ENCODE peak calls at places on chromosomes 12 and 14, in eight cellular contexts. T, I, B, E, Z, Y, S and F are unnamed samples.

GRCh38 chr14:92475451-92476187 is 38.0 kb upstream of the RIN3 start:
- DNase-seq in T (no peak), I (no peak), B (no peak), E (no peak), Z (no peak), Y (peak; percentile 78), S (no peak), F (no peak)

GRCh38 chr14:66624319-66624937 is 116.5 kb downstream of the GPHN start:
- DNase-seq in T (peak; percentile 38), I (peak; percentile 31), B (peak; percentile 11), E (peak; percentile 5), Z (peak; percentile 23), Y (peak; percentile 39), S (peak; percentile 37), F (no peak)

GRCh38 chr14:83816755-83817154 is 1713.2 kb upstream of the FLRT2 start:
- DNase-seq in T (peak; percentile 12), I (no peak), B (no peak), E (no peak), Z (no peak), Y (no peak), S (no peak), F (no peak)

GRCh38 chr12:123445388-123446344 is 9.2 kb upstream of the RILPL2 start:
- DNase-seq in T (no peak), I (no peak), B (no peak), E (no peak), Z (no peak), Y (peak; percentile 50), S (no peak), F (no peak)

GRCh38 chr12:77064891-77065360 is 443 bp downstream of the E2F7 start:
- DNase-seq in T (no peak), I (no peak), B (no peak), E (no peak), Z (no peak), Y (peak; percentile 21), S (peak; percentile 63), F (no peak)

GRCh38 chr12:96078281-96078761 is 42.9 kb upstream of the LTA4H start:
- DNase-seq in T (no peak), I (no peak), B (no peak), E (no peak), Z (no peak), Y (no peak), S (no peak), F (no peak)

GRCh38 chr12:122227341-122227740 is 1.5 kb upstream of the DIABLO start:
- DNase-seq in T (no peak), I (no peak), B (no peak), E (no peak), Z (peak; percentile 23), Y (no peak), S (no peak), F (peak; percentile 88)

GRCh38 chr14:38201137-38201828 is 6.4 kb upstream of the SSTR1 start:
- DNase-seq in T (no peak), I (no peak), B (no peak), E (no peak), Z (no peak), Y (no peak), S (no peak), F (no peak)

GRCh38 chr12:31008961-31009840 is 64.5 kb upstream of the DDX11 start:
- DNase-seq in T (no peak), I (no peak), B (no peak), E (no peak), Z (no peak), Y (no peak), S (no peak), F (no peak)

GRCh38 chr12:50925342-50925651 is 27.0 kb upstream of the HIGD1C start:
- DNase-seq in T (no peak), I (no peak), B (no peak), E (no peak), Z (no peak), Y (no peak), S (peak; percentile 59), F (no peak)

GRCh38 chr14:56590535-56590951 is 10.9 kb downstream of the TMEM260 start:
- DNase-seq in T (peak; percentile 31), I (no peak), B (no peak), E (no peak), Z (no peak), Y (no peak), S (no peak), F (no peak)

GRCh38 chr12:54935235-54935951 is 49.2 kb downstream of the TESPA1 start:
- DNase-seq in T (no peak), I (peak; percentile 28), B (no peak), E (peak; percentile 4), Z (peak; percentile 92), Y (no peak), S (peak; percentile 77), F (peak; percentile 7)

GRCh38 chr12:63919758-63920157 is 75.3 kb downstream of the SRGAP1 start:
- DNase-seq in T (no peak), I (no peak), B (no peak), E (no peak), Z (no peak), Y (no peak), S (no peak), F (no peak)

GRCh38 chr12:22529281-22530060 is 14.9 kb downstream of the C2CD5 start:
- DNase-seq in T (no peak), I (no peak), B (no peak), E (no peak), Z (peak; percentile 39), Y (no peak), S (peak; percentile 65), F (no peak)

GRCh38 chr14:32621585-32621984 is 292.5 kb downstream of the AKAP6 start:
- DNase-seq in T (no peak), I (no peak), B (no peak), E (no peak), Z (no peak), Y (no peak), S (no peak), F (no peak)

GRCh38 chr14:77746064-77746463 is 14.9 kb downstream of the SNW1 start:
- DNase-seq in T (no peak), I (no peak), B (no peak), E (no peak), Z (no peak), Y (no peak), S (no peak), F (no peak)

GRCh38 chr14:61218765-61219164 is 62.4 kb downstream of the TMEM30B start:
- DNase-seq in T (peak; percentile 16), I (no peak), B (no peak), E (no peak), Z (no peak), Y (peak; percentile 39), S (no peak), F (no peak)

GRCh38 chr14:33348510-33348909 is 409.8 kb downstream of the NPAS3 start:
- DNase-seq in T (no peak), I (no peak), B (no peak), E (no peak), Z (no peak), Y (no peak), S (no peak), F (no peak)

GRCh38 chr12:124625867-124626675 is 58.7 kb upstream of the NCOR2 start:
- DNase-seq in T (no peak), I (peak; percentile 58), B (no peak), E (no peak), Z (no peak), Y (peak; percentile 93), S (peak; percentile 67), F (no peak)

GRCh38 chr14:88628033-88628432 is 65.2 kb downstream of the ZC3H14 start:
- DNase-seq in T (no peak), I (no peak), B (no peak), E (no peak), Z (no peak), Y (no peak), S (no peak), F (no peak)

GRCh38 chr12:76449572-76449971 is 101.4 kb upstream of the BBS10 start:
- DNase-seq in T (no peak), I (no peak), B (no peak), E (no peak), Z (no peak), Y (no peak), S (no peak), F (no peak)

GRCh38 chr12:107375231-107375630 is 281.9 kb upstream of the CRY1 start:
- DNase-seq in T (no peak), I (no peak), B (no peak), E (no peak), Z (no peak), Y (no peak), S (no peak), F (no peak)

GRCh38 chr14:75493580-75494130 is 28.6 kb upstream of the BATF start:
- DNase-seq in T (peak; percentile 41), I (no peak), B (no peak), E (no peak), Z (no peak), Y (no peak), S (no peak), F (no peak)

GRCh38 chr12:124917841-124918621 is 3.6 kb upstream of the UBC start:
- DNase-seq in T (no peak), I (no peak), B (no peak), E (no peak), Z (no peak), Y (no peak), S (no peak), F (no peak)

GRCh38 chr12:113954547-113954946 is 11.6 kb downstream of the RBM19 start:
- DNase-seq in T (no peak), I (no peak), B (no peak), E (no peak), Z (no peak), Y (no peak), S (no peak), F (no peak)

GRCh38 chr12:117331691-117332090 is 29.7 kb downstream of the NOS1 start:
- DNase-seq in T (no peak), I (no peak), B (no peak), E (no peak), Z (no peak), Y (no peak), S (peak; percentile 3), F (no peak)

GRCh38 chr14:61547186-61548121 is 147.9 kb upstream of the HIF1A start:
- DNase-seq in T (no peak), I (no peak), B (no peak), E (no peak), Z (no peak), Y (peak; percentile 61), S (no peak), F (no peak)

GRCh38 chr12:122309564-122310121 is 43.3 kb upstream of the VPS33A start:
- DNase-seq in T (no peak), I (no peak), B (no peak), E (no peak), Z (no peak), Y (no peak), S (no peak), F (no peak)

GRCh38 chr12:96274331-96274730 is 80.2 kb downstream of the ELK3 start:
- DNase-seq in T (no peak), I (no peak), B (no peak), E (no peak), Z (no peak), Y (no peak), S (no peak), F (no peak)

GRCh38 chr12:1811281-1811947 is 9.0 kb upstream of the LRTM2 start:
- DNase-seq in T (no peak), I (no peak), B (no peak), E (no peak), Z (peak; percentile 60), Y (no peak), S (no peak), F (no peak)

GRCh38 chr12:100995201-100995600 is 200.6 kb downstream of the ANO4 start:
- DNase-seq in T (no peak), I (no peak), B (no peak), E (no peak), Z (no peak), Y (no peak), S (peak; percentile 51), F (no peak)